ENCODE peak calls at places on chromosomes 7 and 10, in seven cellular contexts. G is iris pigment epithelial cell; E is GM23248; C is A673; I is CD4-positive, CD25-positive, alpha-beta regulatory T cell; T is DMS 273 treated with DMSO at 0.1 percent for 48 hours; F is cardiac muscle cell. B is an unnamed sample.

GRCh38 chr7:87966271-87966670 is 32.2 kb downstream of the ADAM22 start:
- DNase-seq in G (no peak), E (no peak), C (no peak), I (no peak), T (no peak), F (no peak), B (no peak)

GRCh38 chr7:130758429-130759056 is 24.5 kb upstream of the KLF14 start:
- DNase-seq in G (peak; percentile 64), E (peak; percentile 71), C (peak; percentile 71), I (peak; percentile 72), T (peak; percentile 22), F (peak; percentile 47), B (peak; percentile 63)

GRCh38 chr7:78197447-78197846 is 398.9 kb downstream of the PHTF2 start:
- DNase-seq in G (peak; percentile 66), E (peak; percentile 93), C (peak; percentile 52), I (no peak), T (no peak), F (no peak), B (no peak)

GRCh38 chr10:69760086-69760485 is 41.6 kb upstream of the COL13A1 start:
- DNase-seq in G (no peak), E (no peak), C (no peak), I (no peak), T (no peak), F (no peak), B (no peak)

GRCh38 chr10:20147679-20148078 is 331.4 kb downstream of the PLXDC2 start:
- DNase-seq in G (no peak), E (no peak), C (peak; percentile 52), I (no peak), T (no peak), F (no peak), B (no peak)

GRCh38 chr7:74038194-74038961 is 10.4 kb downstream of the ELN start:
- DNase-seq in G (no peak), E (no peak), C (peak; percentile 1), I (no peak), T (no peak), F (no peak), B (no peak)

GRCh38 chr7:51040777-51041176 is 258.1 kb upstream of the GRB10 start:
- DNase-seq in G (peak; percentile 46), E (peak; percentile 55), C (no peak), I (no peak), T (no peak), F (no peak), B (no peak)

GRCh38 chr7:34108150-34108549 is 202.8 kb downstream of the BMPER start:
- DNase-seq in G (peak; percentile 84), E (peak; percentile 67), C (no peak), I (no peak), T (no peak), F (no peak), B (no peak)

B was measured in cerebellar cortex.